ENCODE peak calls at places on chromosomes 16 and 17, in six cellular contexts. P, O, Z, D, W and K are unnamed samples.

GRCh38 chr16:527015-527903 is at the start of gene CAPN15:
- DNase-seq in W (peak; percentile 49), D (peak; percentile 79), Z (peak; percentile 43), O (peak; percentile 84), P (peak; percentile 61), K (no peak)

GRCh38 chr17:75830168-75831031 is 13.8 kb downstream of the UNC13D start:
- DNase-seq in Z (no peak), P (peak; percentile 47), O (no peak), D (no peak), W (no peak), K (no peak)

GRCh38 chr16:72836985-72837384 is 210.9 kb downstream of the ZFHX3 start:
- DNase-seq in Z (no peak), D (no peak), O (no peak), W (no peak), P (no peak), K (no peak)

GRCh38 chr17:521168-521525 is 168.5 kb upstream of the RPH3AL start:
- DNase-seq in O (no peak), D (no peak), W (no peak), Z (no peak), P (no peak), K (no peak)

GRCh38 chr16:53372942-53373871 is 61.1 kb upstream of the RBL2 start:
- DNase-seq in W (peak; percentile 51), O (peak; percentile 83), P (peak; percentile 32), Z (no peak), D (peak; percentile 62), K (no peak)

GRCh38 chr16:66603537-66604375 is 748 bp upstream of the CMTM3 start:
- DNase-seq in O (peak; percentile 56), P (peak; percentile 70), Z (no peak), W (no peak), D (no peak), K (no peak)

GRCh38 chr16:89633064-89633631 is 19.7 kb downstream of the DPEP1 start:
- DNase-seq in Z (no peak), W (peak; percentile 63), O (no peak), D (peak; percentile 59), P (peak; percentile 72), K (no peak)

GRCh38 chr17:80717661-80718060 is 173.0 kb downstream of the RPTOR start:
- DNase-seq in Z (no peak), P (no peak), D (no peak), W (no peak), O (no peak), K (no peak)

GRCh38 chr17:4604111-4604644 is 19.8 kb downstream of the SMTNL2 start:
- DNase-seq in P (no peak), D (peak; percentile 8), Z (no peak), W (peak; percentile 11), O (peak; percentile 36), K (no peak)

GRCh38 chr17:2398655-2399571 is 1.9 kb downstream of the MNT start:
- DNase-seq in Z (no peak), P (peak; percentile 75), W (peak; percentile 68), D (peak; percentile 84), O (peak; percentile 73), K (no peak)

GRCh38 chr16:51061355-51061754 is 89.7 kb downstream of the SALL1 start:
- DNase-seq in O (no peak), P (no peak), Z (no peak), D (no peak), W (no peak), K (no peak)

GRCh38 chr16:15034266-15035162 is 21.4 kb downstream of the NTAN1 start:
- DNase-seq in P (no peak), D (no peak), W (no peak), O (peak; percentile 26), Z (no peak), K (no peak)

GRCh38 chr17:58643147-58643546 is 48.7 kb downstream of the TEX14 start:
- DNase-seq in D (no peak), Z (no peak), W (peak; percentile 85), O (no peak), P (peak; percentile 56), K (no peak)

GRCh38 chr17:50139950-50140885 is 10.3 kb upstream of the SAMD14 start:
- DNase-seq in P (peak; percentile 89), D (peak; percentile 73), O (peak; percentile 87), Z (no peak), W (peak; percentile 55), K (no peak)

GRCh38 chr17:18026408-18026776 is 12.6 kb downstream of the ATPAF2 start:
- DNase-seq in D (peak; percentile 88), P (no peak), Z (no peak), O (peak; percentile 54), W (peak; percentile 30), K (no peak)

GRCh38 chr16:70162041-70162451 is 11.5 kb upstream of the CLEC18C start:
- DNase-seq in O (no peak), D (peak; percentile 72), P (peak; percentile 66), Z (no peak), W (peak; percentile 85), K (peak; percentile 22)

GRCh38 chr16:57023541-57024249 is 34.3 kb downstream of the NLRC5 start:
- DNase-seq in D (no peak), Z (no peak), P (no peak), O (no peak), W (no peak), K (no peak)

GRCh38 chr17:5584383-5584951 is at the start of gene NLRP1:
- DNase-seq in Z (peak; percentile 88), O (peak; percentile 92), W (peak; percentile 99), P (no peak), D (peak; percentile 98), K (no peak)

GRCh38 chr17:48002208-48002919 is 31.5 kb downstream of the CDK5RAP3 start:
- DNase-seq in D (peak; percentile 51), O (no peak), Z (no peak), P (peak; percentile 36), W (peak; percentile 73), K (no peak)

GRCh38 chr16:70683146-70683944 is 2.5 kb downstream of the MTSS2 start:
- DNase-seq in P (no peak), D (no peak), O (no peak), W (no peak), Z (no peak), K (no peak)

GRCh38 chr17:77779711-77780539 is 178.6 kb upstream of the TNRC6C start:
- DNase-seq in P (no peak), O (no peak), Z (no peak), W (no peak), D (no peak), K (no peak)

GRCh38 chr17:64534187-64534586 is 27.4 kb downstream of the CEP95 start:
- DNase-seq in D (peak; percentile 7), Z (no peak), W (peak; percentile 10), O (no peak), P (peak; percentile 25), K (no peak)

GRCh38 chr17:50841949-50842354 is 6.6 kb downstream of the WFIKKN2 start:
- DNase-seq in O (peak; percentile 56), W (peak; percentile 48), P (peak; percentile 94), D (peak; percentile 74), Z (no peak), K (no peak)

DNA sequence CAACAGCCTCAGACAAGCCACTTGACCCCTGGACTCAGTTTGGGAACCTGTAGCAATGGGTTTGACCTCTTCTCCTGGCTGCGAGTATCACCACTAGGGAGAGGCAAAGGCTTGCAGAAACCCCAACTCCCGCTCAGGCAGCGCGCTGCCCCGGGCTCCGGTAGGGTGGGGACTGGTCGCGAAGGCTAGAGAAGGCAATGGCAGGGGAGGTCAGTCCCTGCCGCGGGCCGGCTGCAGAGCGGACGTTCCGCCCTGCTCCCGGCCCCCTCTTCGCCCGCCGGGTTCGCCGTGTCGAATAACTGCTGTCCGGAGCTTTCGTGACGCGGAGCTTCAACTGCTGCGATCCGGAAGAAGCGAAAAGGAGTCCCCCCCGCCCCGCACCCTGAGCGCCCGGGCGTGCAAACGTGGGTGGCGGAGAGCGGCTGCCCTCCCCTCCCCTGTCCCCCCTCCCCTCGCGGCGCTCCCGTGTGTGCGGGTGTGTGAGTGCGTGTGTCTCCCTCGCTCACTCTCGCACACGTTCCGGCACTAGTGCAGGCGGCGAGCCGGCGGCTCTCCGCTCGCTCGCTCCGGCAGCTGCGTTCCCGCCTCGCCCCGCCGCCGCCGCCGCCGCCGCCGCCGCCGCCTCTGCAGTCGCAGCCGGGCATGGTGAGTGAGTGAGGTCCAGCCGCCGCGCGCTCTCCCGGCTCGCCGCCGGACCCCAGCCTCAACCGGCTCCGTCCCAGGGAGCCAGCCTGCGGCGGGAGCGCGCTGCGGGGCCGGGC is 792 bp upstream of the SHISA6 start:
- DNase-seq in Z (no peak), D (no peak), P (no peak), O (no peak), W (no peak), K (no peak)
- TF ChIP-seq CTCF in Z (no peak), D (no peak), P (no peak), O (no peak), W (no peak), K (no peak)

DNA sequence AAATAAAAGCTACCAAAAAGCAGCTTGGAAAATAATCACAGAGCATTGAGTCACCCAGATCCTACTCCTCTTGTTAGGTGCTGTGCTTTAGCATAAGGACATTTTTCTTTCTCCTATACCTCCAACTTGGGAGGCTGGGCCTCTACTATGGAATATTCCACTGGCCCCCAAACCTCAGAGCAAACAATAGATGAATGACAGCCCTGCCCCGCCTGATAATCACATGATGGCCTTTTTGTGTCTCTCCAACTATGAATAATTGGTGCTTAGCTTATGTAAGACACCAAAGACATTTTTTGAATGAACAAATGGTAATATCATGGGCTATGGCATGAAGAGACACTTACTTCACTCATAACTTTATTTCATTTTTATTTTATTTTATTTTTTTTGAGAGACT is 250.2 kb downstream of the GRIN2A start:
- DNase-seq in Z (no peak), W (no peak), O (no peak), D (no peak), P (no peak), K (no peak)
- TF ChIP-seq CTCF in Z (no peak), W (no peak), O (no peak), D (no peak), P (no peak), K (no peak)

DNA sequence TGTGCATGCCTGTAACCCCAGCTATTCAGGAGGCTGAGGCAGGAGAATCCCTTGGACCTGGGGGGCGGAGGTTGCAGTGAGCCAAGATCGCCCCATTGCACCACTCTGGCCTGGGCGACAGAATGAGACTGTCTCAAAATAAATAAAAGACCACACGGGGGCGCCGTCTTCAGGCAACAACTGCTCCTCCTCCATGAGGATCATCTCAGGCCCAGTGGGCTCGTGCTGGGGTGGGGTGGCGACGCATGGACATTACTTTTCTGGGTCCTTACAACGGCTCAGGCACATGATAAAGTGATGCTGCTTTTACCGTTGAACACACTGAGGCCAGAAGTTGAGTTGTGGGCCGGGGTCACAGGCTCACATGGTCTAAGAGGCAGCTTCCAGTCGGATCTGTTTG is 56.2 kb downstream of the PRMT7 start:
- DNase-seq in O (peak; percentile 40), Z (no peak), P (peak; percentile 58), D (peak; percentile 57), W (peak; percentile 13), K (no peak)
- TF ChIP-seq CTCF in O (peak; percentile 14), Z (no peak), P (peak; percentile 48), D (peak; percentile 32), W (peak; percentile 60), K (peak; percentile 68)

GRCh38 chr16:87661561-87661960 is 59.3 kb downstream of the JPH3 start:
- DNase-seq in P (peak; percentile 43), O (no peak), Z (no peak), W (peak; percentile 15), D (peak; percentile 18), K (no peak)
- TF ChIP-seq CTCF in P (no peak), O (no peak), Z (no peak), W (no peak), D (no peak), K (no peak)